ENCODE peak calls at places on chromosomes 11 and 22, in eight cellular contexts. D is IMR-90; K is SJCRH30; P is CD8-positive, alpha-beta memory T cell; B is hepatocyte; S is GM23338; N is GM23248; U is PC-9. E is an unnamed sample.
A peak's percentile ranks its signal among the peaks of the same experiment; 100 is the strongest.

GRCh38 chr11:11178671-11179070 is 174.4 kb downstream of the CSNK2A3 start:
- DNase-seq in D (no peak), K (no peak), P (no peak), B (peak; percentile 13), S (no peak), N (peak; percentile 46), U (no peak), E (no peak)

GRCh38 chr11:30196400-30197206 is 34.2 kb upstream of the FSHB start:
- DNase-seq in D (peak; percentile 37), K (peak; percentile 82), P (peak; percentile 43), B (peak; percentile 82), S (peak; percentile 85), N (peak; percentile 58), U (no peak), E (no peak)

GRCh38 chr11:74171630-74172465 is 759 bp downstream of the PPME1 start:
- DNase-seq in D (no peak), K (peak; percentile 11), P (no peak), B (no peak), S (no peak), N (peak; percentile 38), U (no peak), E (no peak)

GRCh38 chr11:2381494-2382128 is 4.5 kb downstream of the CD81 start:
- DNase-seq in D (no peak), K (no peak), P (peak; percentile 44), B (no peak), S (no peak), N (no peak), U (no peak), E (no peak)

GRCh38 chr22:18109410-18110193 is 1.0 kb upstream of the TUBA8 start:
- DNase-seq in D (no peak), K (no peak), P (no peak), B (no peak), S (no peak), N (no peak), U (no peak), E (no peak)

GRCh38 chr11:78742430-78742829 is 167.8 kb upstream of the NARS2 start:
- DNase-seq in D (peak; percentile 6), K (no peak), P (no peak), B (no peak), S (no peak), N (peak; percentile 5), U (no peak), E (no peak)

GRCh38 chr11:66334605-66335442 is 1.4 kb downstream of the RIN1 start:
- DNase-seq in D (no peak), K (no peak), P (peak; percentile 46), B (peak; percentile 12), S (no peak), N (no peak), U (no peak), E (no peak)

GRCh38 chr22:26068571-26068970 is 100.7 kb upstream of the SEZ6L start:
- DNase-seq in D (no peak), K (no peak), P (no peak), B (no peak), S (no peak), N (no peak), U (no peak), E (no peak)

GRCh38 chr11:70555092-70555491 is 156.8 kb downstream of the CTTN start:
- DNase-seq in D (no peak), K (no peak), P (no peak), B (no peak), S (no peak), N (no peak), U (no peak), E (no peak)

GRCh38 chr11:65278351-65278750 is 16.6 kb downstream of the POLA2 start:
- DNase-seq in D (no peak), K (no peak), P (no peak), B (no peak), S (peak; percentile 28), N (no peak), U (no peak), E (no peak)

GRCh38 chr11:65275906-65276305 is 14.1 kb downstream of the POLA2 start:
- DNase-seq in D (no peak), K (no peak), P (no peak), B (peak; percentile 55), S (no peak), N (no peak), U (no peak), E (no peak)

GRCh38 chr11:65279713-65280459 is 18.1 kb downstream of the POLA2 start:
- DNase-seq in D (peak; percentile 99), K (peak; percentile 39), P (peak; percentile 69), B (peak; percentile 88), S (no peak), N (peak; percentile 96), U (peak; percentile 94), E (no peak)

GRCh38 chr11:65280646-65281045 is 18.9 kb downstream of the POLA2 start:
- DNase-seq in D (peak; percentile 27), K (no peak), P (no peak), B (no peak), S (no peak), N (no peak), U (no peak), E (no peak)

DNA sequence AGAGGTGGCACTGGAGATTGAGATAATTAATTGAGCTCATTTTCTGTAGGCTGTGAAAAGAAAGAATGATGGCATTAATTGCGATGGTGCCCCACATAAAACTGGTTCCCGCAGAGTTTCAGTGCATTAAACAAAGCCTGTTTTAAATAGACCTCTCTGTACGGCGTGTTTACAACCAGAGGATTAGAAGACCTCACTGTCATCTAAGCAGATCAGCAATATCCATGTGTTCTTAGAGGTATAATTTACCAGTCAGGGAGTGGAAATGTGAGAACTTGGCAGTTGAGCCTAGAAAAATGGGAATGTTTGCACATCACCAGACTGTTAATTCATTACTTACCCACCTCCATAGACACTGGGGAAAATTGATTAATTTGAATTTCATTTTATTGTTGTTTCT is 16.1 kb downstream of the POLA2 start:
- DNase-seq in D (no peak), K (no peak), P (no peak), B (no peak), S (no peak), N (no peak), U (no peak), E (no peak)
- H3K27ac ChIP-seq in D (no peak overlapping the region), K (no peak overlapping the region), P (no peak overlapping the region), B (peak overlapping the region; percentile 88), S (peak overlapping the region; percentile 18), N (peak overlapping the region; percentile 90), U (peak overlapping the region; percentile 91), E (no peak overlapping the region)

DNA sequence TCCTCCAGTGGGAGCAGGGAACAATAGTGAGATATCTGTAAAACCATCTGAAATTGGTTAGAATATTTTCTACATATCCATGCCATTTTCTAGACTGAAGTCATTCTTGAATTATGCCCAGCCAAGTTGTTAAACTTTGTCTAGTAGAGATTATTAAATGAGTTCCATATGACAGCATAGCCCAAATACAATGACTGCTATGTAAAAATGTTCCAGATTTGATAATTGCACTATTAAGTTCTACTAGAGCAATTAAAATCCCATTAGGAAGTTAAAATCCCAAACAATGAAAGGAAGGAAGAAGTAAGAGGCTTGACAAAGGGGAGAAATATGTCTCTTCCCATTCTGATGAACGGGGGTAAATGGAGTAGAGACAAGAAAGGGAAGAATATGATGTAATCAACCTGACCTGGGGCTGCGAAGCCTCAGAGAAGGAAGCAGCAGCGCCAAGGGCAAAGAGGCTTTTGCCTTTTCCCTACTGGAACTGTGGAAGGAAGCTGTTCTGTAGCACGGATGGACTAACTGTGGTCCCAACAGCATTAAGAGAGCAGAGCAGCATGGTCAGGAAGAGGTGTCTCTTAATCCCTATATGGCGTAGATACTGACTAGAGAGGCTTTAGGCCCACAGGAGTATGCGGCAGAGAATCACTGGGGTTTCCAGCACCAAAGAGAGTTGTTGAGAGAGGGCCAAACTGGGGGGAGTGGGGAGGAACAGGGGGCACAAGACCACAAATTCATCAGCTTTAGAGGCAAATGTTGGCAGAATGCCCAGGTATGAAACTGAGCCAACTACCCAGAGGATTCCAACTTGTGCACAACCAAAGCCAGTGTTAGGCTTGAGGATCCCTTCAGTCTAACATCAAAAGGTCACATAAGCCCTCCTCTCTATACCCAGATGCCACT is 26.7 kb downstream of the RRP8 start:
- DNase-seq in D (peak; percentile 68), K (peak; percentile 76), P (no peak), B (peak; percentile 58), S (peak; percentile 7), N (peak; percentile 75), U (no peak), E (no peak)
- H3K27ac ChIP-seq in D (peak overlapping the region; percentile 37), K (no peak overlapping the region), P (no peak overlapping the region), B (peak overlapping the region; percentile 91), S (no peak overlapping the region), N (peak overlapping the region; percentile 40), U (no peak overlapping the region), E (no peak overlapping the region)

GRCh38 chr11:77207019-77207485 is 79.0 kb downstream of the MYO7A start:
- DNase-seq in D (no peak), K (no peak), P (no peak), B (no peak), S (no peak), N (peak; percentile 15), U (no peak), E (no peak)
- H3K27ac ChIP-seq in D (no peak overlapping the region), K (no peak overlapping the region), P (no peak overlapping the region), B (no peak overlapping the region), S (no peak overlapping the region), N (no peak overlapping the region), U (no peak overlapping the region), E (no peak overlapping the region)

GRCh38 chr11:68353669-68354068 is 41.3 kb downstream of the LRP5 start:
- DNase-seq in D (no peak), K (no peak), P (no peak), B (no peak), S (no peak), N (no peak), U (no peak), E (no peak)

GRCh38 chr11:68350759-68351449 is 38.5 kb downstream of the LRP5 start:
- DNase-seq in D (no peak), K (no peak), P (no peak), B (no peak), S (no peak), N (no peak), U (no peak), E (no peak)

GRCh38 chr11:68352591-68352990 is 40.2 kb downstream of the LRP5 start:
- DNase-seq in D (no peak), K (no peak), P (no peak), B (no peak), S (no peak), N (no peak), U (no peak), E (no peak)

GRCh38 chr11:68353118-68353517 is 40.7 kb downstream of the LRP5 start:
- DNase-seq in D (no peak), K (no peak), P (no peak), B (no peak), S (no peak), N (no peak), U (peak; percentile 61), E (no peak)

DNA sequence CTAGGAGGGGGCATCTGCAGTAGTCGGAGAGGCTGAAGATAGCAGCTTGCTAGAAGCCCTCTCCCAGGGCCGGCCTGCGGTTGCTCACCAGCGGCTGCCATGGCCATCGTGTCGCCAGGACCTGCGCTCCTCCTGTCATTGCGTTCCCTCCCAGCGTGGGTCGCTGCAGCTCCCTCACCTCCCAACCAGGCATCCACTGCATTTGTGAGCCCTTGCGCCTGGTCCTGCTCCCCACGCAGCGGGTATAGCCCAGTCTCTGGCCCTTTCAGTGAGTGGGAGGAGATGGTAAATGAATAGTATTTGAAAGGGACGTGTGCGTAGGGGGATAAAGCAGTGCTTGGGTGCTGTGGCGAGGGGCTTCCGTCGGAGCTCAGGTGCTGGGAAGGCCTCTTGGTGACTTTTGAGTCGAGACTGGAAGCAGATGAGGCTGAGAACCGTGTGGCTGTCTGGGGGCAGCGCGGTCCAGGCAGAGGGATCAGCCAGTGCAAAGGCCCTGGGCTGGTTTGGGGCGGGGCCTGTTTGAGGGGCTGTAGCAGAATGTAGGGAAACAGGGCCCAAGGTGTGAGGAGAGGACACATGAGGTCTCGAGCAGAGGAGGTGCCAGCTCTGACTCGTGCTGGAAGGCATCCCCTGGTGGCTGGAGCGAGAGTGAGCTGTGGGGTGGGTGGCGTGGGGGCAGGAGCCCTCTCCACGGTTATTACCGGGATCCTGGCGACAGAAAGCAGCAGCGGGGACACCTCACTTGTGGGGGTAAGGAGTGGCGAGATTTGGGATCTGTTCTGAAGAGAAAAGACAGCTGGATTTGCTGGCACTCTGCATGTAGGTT is 39.3 kb downstream of the LRP5 start:
- DNase-seq in D (no peak), K (no peak), P (no peak), B (no peak), S (peak; percentile 37), N (peak; percentile 30), U (no peak), E (no peak)
- H3K27ac ChIP-seq in D (no peak overlapping the region), K (no peak overlapping the region), P (no peak overlapping the region), B (no peak overlapping the region), S (no peak overlapping the region), N (no peak overlapping the region), U (no peak overlapping the region), E (no peak overlapping the region)

E was measured in naive thymus-derived CD4-positive, alpha-beta T cell.